ENCODE peak calls at places on chromosomes 6 and 20, in six cellular contexts. Z, T, E, O, H and P are unnamed samples. For H3K79me2, the result is how much of the 10 kb centered on the place peaks cover.

GRCh38 chr20:607476-607875 is 2.6 kb downstream of the TCF15 start:
- DNase-seq in Z (no peak), T (no peak), E (no peak), O (no peak), H (no peak), P (no peak)

GRCh38 chr20:38726849-38727601 is 2.7 kb downstream of the SLC32A1 start:
- DNase-seq in Z (no peak), T (no peak), E (peak), O (peak), H (peak), P (no peak)

GRCh38 chr20:16158090-16158975 is 414.9 kb downstream of the KIF16B start:
- DNase-seq in Z (no peak), T (no peak), E (no peak), O (no peak), H (no peak), P (no peak)

GRCh38 chr6:117706504-117706903 is 31.2 kb downstream of the NUS1 start:
- DNase-seq in Z (no peak), T (no peak), E (no peak), O (no peak), H (no peak), P (no peak)

GRCh38 chr6:13292774-13293173 is 35.6 kb downstream of the TBC1D7 start:
- DNase-seq in Z (no peak), T (no peak), E (no peak), O (no peak), H (no peak), P (no peak)

GRCh38 chr20:18705490-18705889 is 108.1 kb upstream of the SCP2D1 start:
- DNase-seq in Z (peak), T (no peak), E (no peak), O (no peak), H (no peak), P (no peak)

GRCh38 chr20:33232486-33233072 is 3.2 kb upstream of the BPIFA1 start:
- DNase-seq in Z (no peak), T (no peak), E (no peak), O (no peak), H (no peak), P (no peak)

GRCh38 chr20:33947709-33948295 is 45.9 kb upstream of the RALY start:
- DNase-seq in Z (peak), T (peak), E (peak), O (peak), H (peak), P (peak)

GRCh38 chr20:19802492-19803158 is 44.6 kb downstream of the RIN2 start:
- DNase-seq in Z (peak), T (peak), E (peak), O (no peak), H (peak), P (peak)

GRCh38 chr6:42777126-42777822 is 4.6 kb upstream of the BICRAL start:
- DNase-seq in Z (peak), T (no peak), E (no peak), O (no peak), H (no peak), P (no peak)

GRCh38 chr6:30898750-30899360 is 9.2 kb upstream of the GTF2H4 start:
- DNase-seq in Z (no peak), T (no peak), E (no peak), O (no peak), H (no peak), P (no peak)

GRCh38 chr6:17653198-17653881 is 53.2 kb downstream of the FAM8A1 start:
- DNase-seq in Z (no peak), T (no peak), E (no peak), O (no peak), H (no peak), P (no peak)

GRCh38 chr6:167143041-167143440 is 14.7 kb downstream of the GPR31 start:
- DNase-seq in Z (no peak), T (no peak), E (no peak), O (no peak), H (no peak), P (no peak)

GRCh38 chr6:30163090-30163917 is at the start of gene TRIM15:
- DNase-seq in Z (no peak), T (peak), E (no peak), O (no peak), H (peak), P (no peak)

GRCh38 chr6:160659562-160659961 is 4.5 kb downstream of the LPA start:
- DNase-seq in Z (no peak), T (no peak), E (no peak), O (no peak), H (no peak), P (no peak)

GRCh38 chr6:163892814-163893561 is 478.5 kb downstream of the QKI start:
- DNase-seq in Z (no peak), T (no peak), E (no peak), O (no peak), H (no peak), P (no peak)

GRCh38 chr6:143680157-143680556 is 2.4 kb downstream of the PHACTR2 start:
- DNase-seq in Z (no peak), T (no peak), E (peak), O (no peak), H (no peak), P (no peak)
- H3K79me2 ChIP-seq in Z (under half), T (half or more), E (half or more), O (half or more), H (half or more), P (under half)

DNA sequence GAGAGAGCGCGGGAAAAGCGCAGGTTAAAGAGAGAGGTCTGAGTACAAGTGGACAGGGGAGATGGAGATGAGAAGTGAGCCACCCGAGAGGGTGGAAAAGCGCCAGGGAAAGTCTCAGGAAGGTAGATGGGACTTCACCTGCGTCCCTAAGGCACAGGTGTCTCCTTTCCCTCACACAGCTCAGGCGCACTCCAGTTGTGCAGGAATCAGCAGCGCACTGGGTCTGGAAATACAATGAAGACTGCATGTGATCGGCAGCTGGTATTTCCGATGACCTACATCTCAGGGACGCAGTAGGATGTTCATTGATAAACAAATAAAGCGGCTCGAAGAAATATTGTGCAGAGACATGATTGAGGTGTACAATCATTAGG is 432 bp upstream of the KHDRBS2 start:
- DNase-seq in Z (no peak), T (no peak), E (no peak), O (no peak), H (peak), P (peak)
- H3K4me3 ChIP-seq in Z (no peak), T (no peak), E (no peak), O (no peak), H (peak), P (peak)

GRCh38 chr6:134093007-134093573 is 40.7 kb upstream of the SLC2A12 start:
- DNase-seq in Z (no peak), T (no peak), E (no peak), O (no peak), H (peak), P (peak)

GRCh38 chr6:134098276-134098675 is 45.9 kb upstream of the SLC2A12 start:
- DNase-seq in Z (no peak), T (no peak), E (no peak), O (peak), H (no peak), P (no peak)

GRCh38 chr6:134094436-134094835 is 42.0 kb upstream of the SLC2A12 start:
- DNase-seq in Z (no peak), T (no peak), E (no peak), O (no peak), H (peak), P (no peak)

GRCh38 chr6:134099770-134100169 is 47.3 kb upstream of the SLC2A12 start:
- DNase-seq in Z (no peak), T (no peak), E (no peak), O (no peak), H (no peak), P (no peak)

GRCh38 chr6:134097114-134097707 is 44.8 kb upstream of the SLC2A12 start:
- DNase-seq in Z (peak), T (peak), E (peak), O (peak), H (peak), P (peak)
- H3K79me2 ChIP-seq in Z (under half), T (under half), E (under half), O (under half), H (under half), P (under half)

DNA sequence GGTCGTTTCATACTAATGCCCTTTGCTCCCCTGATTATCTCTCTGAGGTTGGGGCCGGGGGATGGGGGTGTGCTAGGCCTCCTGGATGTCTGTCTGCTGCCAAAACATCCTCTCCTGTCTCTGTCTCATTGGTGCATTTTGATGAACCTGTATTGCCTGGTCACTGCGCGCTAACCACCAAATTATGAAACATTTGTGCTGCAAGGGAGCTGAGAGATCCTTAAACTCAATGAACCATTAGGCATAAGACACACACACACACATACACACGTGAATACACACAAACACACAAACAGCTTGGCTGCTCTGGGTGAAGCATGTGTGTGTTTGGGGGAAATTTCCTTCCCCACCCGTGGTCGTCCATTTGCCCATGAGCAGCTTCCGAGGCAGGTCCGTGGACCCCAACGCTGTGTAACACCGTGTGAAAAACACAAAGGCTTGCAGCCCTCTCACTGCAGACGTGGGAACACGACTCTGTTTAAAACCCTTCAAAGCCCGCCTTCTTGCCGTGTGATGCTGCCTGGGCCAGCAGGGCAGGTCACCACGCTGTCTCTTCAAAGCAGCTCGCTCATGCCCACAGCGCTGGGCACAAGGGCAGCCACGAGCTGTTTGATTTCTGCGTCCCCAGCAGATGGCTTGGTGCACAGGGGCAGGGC is 96.6 kb downstream of the CDH26 start:
- DNase-seq in Z (no peak), T (no peak), E (no peak), O (no peak), H (no peak), P (no peak)
- H3K4me3 ChIP-seq in Z (no peak), T (no peak), E (no peak), O (no peak), H (no peak), P (no peak)